ENCODE peak calls at places on chromosomes 1 and 21, in six cellular contexts. E is breast epithelium, N is prostate gland, H is HCT116, Y is GM12878, S is stomach. X is an unnamed sample.

GRCh38 chr21:33386222-33386784 is 16.9 kb upstream of the IFNGR2 start:
- DNase-seq in E (no peak), N (no peak), H (no peak), Y (no peak), S (no peak), X (no peak)

GRCh38 chr1:164261691-164262240 is 297.2 kb upstream of the PBX1 start:
- DNase-seq in E (no peak), N (no peak), H (no peak), Y (no peak), S (no peak), X (no peak)

GRCh38 chr1:158799689-158800088 is 18.7 kb upstream of the OR6N2 start:
- DNase-seq in E (no peak), N (no peak), H (no peak), Y (no peak), S (no peak), X (no peak)

GRCh38 chr21:45421071-45421845 is 16.3 kb downstream of the COL18A1 start:
- DNase-seq in E (peak; percentile 71), N (peak; percentile 66), H (no peak), Y (no peak), S (peak; percentile 86), X (no peak)

GRCh38 chr1:1858382-1859086 is 32.4 kb downstream of the GNB1 start:
- DNase-seq in E (peak; percentile 48), N (peak; percentile 87), H (no peak), Y (no peak), S (peak; percentile 81), X (peak; percentile 85)

GRCh38 chr1:38402230-38402815 is 355.7 kb upstream of the POU3F1 start:
- DNase-seq in E (no peak), N (no peak), H (no peak), Y (no peak), S (no peak), X (no peak)

GRCh38 chr1:162966608-162967007 is 102.6 kb upstream of the RGS4 start:
- DNase-seq in E (no peak), N (no peak), H (no peak), Y (no peak), S (no peak), X (no peak)

GRCh38 chr1:85580046-85580411 is 532 bp upstream of the CCN1 start:
- DNase-seq in E (peak; percentile 59), N (peak; percentile 46), H (no peak), Y (no peak), S (no peak), X (peak; percentile 74)

GRCh38 chr1:152585586-152585985 is 5.3 kb upstream of the LCE3D start:
- DNase-seq in E (no peak), N (no peak), H (no peak), Y (no peak), S (no peak), X (no peak)

GRCh38 chr1:167447521-167448136 is 70.7 kb downstream of the CD247 start:
- DNase-seq in E (no peak), N (no peak), H (peak; percentile 77), Y (no peak), S (peak; percentile 64), X (peak; percentile 62)

GRCh38 chr1:30449003-30449402 is 274.4 kb downstream of the MATN1 start:
- DNase-seq in E (no peak), N (no peak), H (no peak), Y (no peak), S (no peak), X (no peak)

GRCh38 chr1:43437031-43437973 is 16.4 kb downstream of the HYI start:
- DNase-seq in E (no peak), N (no peak), H (no peak), Y (no peak), S (peak; percentile 17), X (peak; percentile 69)

GRCh38 chr1:31760901-31761470 is 3.2 kb downstream of the ADGRB2 start:
- DNase-seq in E (peak; percentile 55), N (peak; percentile 30), H (no peak), Y (no peak), S (peak; percentile 67), X (no peak)

GRCh38 chr21:28489197-28489596 is 503.5 kb downstream of the LTN1 start:
- DNase-seq in E (peak; percentile 74), N (no peak), H (no peak), Y (no peak), S (no peak), X (no peak)

GRCh38 chr1:218079820-218080219 is 205.3 kb upstream of the RRP15 start:
- DNase-seq in E (no peak), N (no peak), H (no peak), Y (no peak), S (no peak), X (no peak)

GRCh38 chr21:32412998-32413504 is 545 bp downstream of the EVA1C start:
- DNase-seq in E (peak; percentile 62), N (peak; percentile 63), H (no peak), Y (no peak), S (peak; percentile 57), X (peak; percentile 78)

GRCh38 chr1:24762133-24762676 is 17.0 kb downstream of the CLIC4 start:
- DNase-seq in E (no peak), N (no peak), H (no peak), Y (no peak), S (no peak), X (no peak)

GRCh38 chr1:221644663-221645258 is 97.1 kb downstream of the DUSP10 start:
- DNase-seq in E (no peak), N (no peak), H (no peak), Y (no peak), S (no peak), X (no peak)

GRCh38 chr21:37833301-37833700 is 83.0 kb downstream of the KCNJ6 start:
- DNase-seq in E (no peak), N (no peak), H (no peak), Y (no peak), S (no peak), X (no peak)

GRCh38 chr1:53014791-53015507 is 47.1 kb upstream of the PODN start:
- DNase-seq in E (peak; percentile 61), N (peak; percentile 75), H (peak; percentile 86), Y (peak; percentile 82), S (peak; percentile 82), X (peak; percentile 84)
- TF ChIP-seq POLR2A in E (no peak), N (no peak), H (no peak), Y (peak; percentile 79), S (no peak), X (no peak)

GRCh38 chr1:193342811-193343210 is 156.4 kb upstream of the B3GALT2 start:
- DNase-seq in E (no peak), N (no peak), H (no peak), Y (no peak), S (no peak), X (no peak)
- TF ChIP-seq POLR2AphosphoS5 in E (no peak), N (no peak), H (no peak), Y (no peak), S (no peak), X (no peak)

GRCh38 chr21:43921979-43922945 is 57.2 kb downstream of the AGPAT3 start:
- DNase-seq in E (no peak), N (no peak), H (no peak), Y (peak; percentile 69), S (no peak), X (no peak)
- TF ChIP-seq POLR2A in E (no peak), N (no peak), H (no peak), Y (peak; percentile 80), S (no peak), X (no peak)

GRCh38 chr21:41204736-41205135 is 36.8 kb downstream of the BACE2 start:
- DNase-seq in E (no peak), N (no peak), H (no peak), Y (no peak), S (no peak), X (no peak)
- TF ChIP-seq POLR2AphosphoS5 in E (no peak), N (no peak), H (no peak), Y (no peak), S (no peak), X (no peak)